ENCODE peak calls at places on chromosomes 6 and 20, in seven cellular contexts. Q is psoas muscle, P is spleen, L is heart right ventricle, B is heart left ventricle, M is tibial artery, J is SJSA1. Z is an unnamed sample.

GRCh38 chr20:10541668-10542411 is 106.7 kb downstream of the SLX4IP start:
- DNase-seq in P (no peak), M (no peak), J (no peak), B (no peak), L (no peak), Q (no peak), Z (no peak)

GRCh38 chr6:30443657-30444450 is 45.5 kb upstream of the HLA-E start:
- DNase-seq in Q (no peak), P (no peak), B (no peak), J (peak; percentile 59), M (no peak), L (no peak), Z (no peak)

GRCh38 chr6:163579880-163580295 is 165.4 kb downstream of the QKI start:
- DNase-seq in P (no peak), M (no peak), J (no peak), B (no peak), L (no peak), Q (no peak), Z (no peak)

GRCh38 chr6:53527249-53527765 is 17.6 kb downstream of the GCLC start:
- DNase-seq in J (no peak), Q (no peak), B (no peak), M (no peak), L (no peak), P (no peak), Z (no peak)

GRCh38 chr6:28212510-28213212 is 12.4 kb upstream of the ZSCAN9 start:
- DNase-seq in Q (no peak), L (no peak), M (no peak), J (peak; percentile 75), B (no peak), P (no peak), Z (peak; percentile 69)

GRCh38 chr20:57247292-57247975 is 19.0 kb downstream of the BMP7 start:
- DNase-seq in Q (no peak), J (no peak), P (no peak), M (no peak), B (no peak), L (no peak), Z (no peak)

GRCh38 chr20:35432430-35432735 is 5.6 kb downstream of the GDF5 start:
- DNase-seq in J (no peak), L (no peak), Q (no peak), M (no peak), P (no peak), B (no peak), Z (no peak)

GRCh38 chr6:155915651-155916050 is 460.0 kb upstream of the NOX3 start:
- DNase-seq in B (no peak), P (no peak), M (no peak), J (no peak), Q (no peak), L (no peak), Z (no peak)

GRCh38 chr6:170108890-170109587 is 181.8 kb downstream of the DLL1 start:
- DNase-seq in B (peak; percentile 4), Q (no peak), M (peak; percentile 35), J (peak; percentile 27), L (peak; percentile 1), P (peak; percentile 51), Z (no peak)

GRCh38 chr6:27650620-27651370 is 177.9 kb upstream of the ZNF184 start:
- DNase-seq in P (no peak), L (no peak), M (no peak), Q (no peak), J (no peak), B (no peak), Z (no peak)

GRCh38 chr20:58996226-58996611 is 10.8 kb downstream of the CTSZ start:
- DNase-seq in L (no peak), B (no peak), P (no peak), Q (peak; percentile 30), J (no peak), M (no peak), Z (no peak)

GRCh38 chr6:21171801-21172200 is 421.8 kb upstream of the SOX4 start:
- DNase-seq in L (no peak), Q (no peak), B (no peak), P (no peak), M (no peak), J (no peak), Z (no peak)

GRCh38 chr20:19726126-19726525 is 31.9 kb upstream of the RIN2 start:
- DNase-seq in Q (no peak), B (no peak), J (no peak), M (no peak), P (no peak), L (no peak), Z (no peak)

GRCh38 chr6:12051861-12052368 is 39.8 kb downstream of the HIVEP1 start:
- DNase-seq in P (no peak), L (no peak), M (no peak), B (no peak), J (no peak), Q (no peak), Z (no peak)

GRCh38 chr6:129251669-129252376 is 368.9 kb downstream of the LAMA2 start:
- DNase-seq in M (no peak), P (no peak), L (peak; percentile 48), J (peak; percentile 55), Q (peak; percentile 14), B (no peak), Z (no peak)

GRCh38 chr6:11500008-11500407 is 37.5 kb upstream of the TMEM170B start:
- DNase-seq in J (no peak), L (no peak), M (no peak), P (no peak), B (no peak), Q (no peak), Z (no peak)

GRCh38 chr6:23396934-23397333 is 729.1 kb upstream of the NRSN1 start:
- DNase-seq in B (no peak), Q (no peak), M (no peak), J (no peak), L (no peak), P (no peak), Z (no peak)

GRCh38 chr6:24827970-24828369 is 29.3 kb upstream of the ARMH2 start:
- DNase-seq in Q (no peak), L (no peak), B (no peak), M (no peak), J (no peak), P (no peak), Z (no peak)

GRCh38 chr6:156865019-156865629 is 87.9 kb downstream of the ARID1B start:
- DNase-seq in P (no peak), M (no peak), L (no peak), B (no peak), J (no peak), Q (no peak), Z (no peak)

GRCh38 chr6:144346719-144347446 is 61.7 kb downstream of the UTRN start:
- DNase-seq in J (peak; percentile 81), Q (no peak), L (peak; percentile 22), P (no peak), B (no peak), M (no peak), Z (no peak)

GRCh38 chr6:114049367-114049966 is 78.5 kb upstream of the HDAC2 start:
- DNase-seq in B (no peak), P (no peak), M (no peak), J (no peak), L (no peak), Q (no peak), Z (no peak)

GRCh38 chr20:10247440-10247839 is 28.8 kb downstream of the SNAP25 start:
- DNase-seq in J (no peak), P (no peak), B (no peak), M (no peak), Q (no peak), L (no peak), Z (no peak)

GRCh38 chr20:38617830-38618196 is 16.2 kb downstream of the ARHGAP40 start:
- DNase-seq in Q (no peak), M (no peak), P (no peak), L (no peak), B (no peak), J (no peak), Z (no peak)

DNA sequence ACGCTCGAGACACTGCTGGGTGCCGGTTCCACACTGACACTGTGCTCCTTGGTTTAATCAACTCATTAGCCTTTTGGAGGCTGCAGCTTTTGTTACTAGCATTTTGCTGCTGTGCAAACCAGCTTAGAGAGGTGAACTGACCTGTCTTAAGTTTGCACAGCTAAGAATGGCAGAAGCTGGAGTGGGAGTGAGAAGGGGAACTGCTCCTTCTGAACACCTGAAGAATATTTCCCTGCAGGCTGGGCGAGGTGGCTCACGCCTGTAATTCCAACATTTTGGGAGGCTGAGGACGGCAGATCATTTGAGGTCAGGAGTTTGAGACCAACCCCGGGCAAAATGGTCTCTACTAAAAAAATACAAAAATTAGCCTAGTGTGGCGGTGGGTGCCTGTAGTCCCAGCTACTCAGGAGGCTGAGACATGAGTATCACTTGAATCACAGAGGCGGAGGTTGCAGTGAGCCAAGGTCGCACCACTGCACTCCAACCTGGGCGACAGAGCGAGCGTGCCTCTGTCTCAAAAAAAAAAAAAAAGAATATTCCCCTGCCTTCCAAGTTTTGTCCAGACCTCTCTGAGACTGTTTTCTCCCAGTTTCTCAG is 5.0 kb downstream of the CEBPB start:
- DNase-seq in P (no peak), B (no peak), Q (no peak), M (no peak), J (no peak), L (no peak), Z (no peak)
- H3K4me1 ChIP-seq in P (peaks cover 13% of the 10 kb centered on the region), B (peaks cover 18% of the 10 kb centered on the region), Q (peaks cover under 1% of the 10 kb centered on the region), M (peaks cover 41% of the 10 kb centered on the region), J (peaks cover 19% of the 10 kb centered on the region), L (peaks cover 30% of the 10 kb centered on the region), Z (peaks cover 14% of the 10 kb centered on the region)

GRCh38 chr6:41639556-41640371 is 1.5 kb downstream of the MDFI start:
- DNase-seq in B (no peak), J (no peak), L (no peak), M (no peak), P (peak; percentile 35), Q (no peak), Z (no peak)
- H3K4me1 ChIP-seq in B (peaks cover 22% of the 10 kb centered on the region), J (peaks cover 6% of the 10 kb centered on the region), L (peaks cover 31% of the 10 kb centered on the region), M (peaks cover 38% of the 10 kb centered on the region), P (peaks cover 19% of the 10 kb centered on the region), Q (peaks cover 10% of the 10 kb centered on the region), Z (no peaks in the 10 kb centered on the region)

DNA sequence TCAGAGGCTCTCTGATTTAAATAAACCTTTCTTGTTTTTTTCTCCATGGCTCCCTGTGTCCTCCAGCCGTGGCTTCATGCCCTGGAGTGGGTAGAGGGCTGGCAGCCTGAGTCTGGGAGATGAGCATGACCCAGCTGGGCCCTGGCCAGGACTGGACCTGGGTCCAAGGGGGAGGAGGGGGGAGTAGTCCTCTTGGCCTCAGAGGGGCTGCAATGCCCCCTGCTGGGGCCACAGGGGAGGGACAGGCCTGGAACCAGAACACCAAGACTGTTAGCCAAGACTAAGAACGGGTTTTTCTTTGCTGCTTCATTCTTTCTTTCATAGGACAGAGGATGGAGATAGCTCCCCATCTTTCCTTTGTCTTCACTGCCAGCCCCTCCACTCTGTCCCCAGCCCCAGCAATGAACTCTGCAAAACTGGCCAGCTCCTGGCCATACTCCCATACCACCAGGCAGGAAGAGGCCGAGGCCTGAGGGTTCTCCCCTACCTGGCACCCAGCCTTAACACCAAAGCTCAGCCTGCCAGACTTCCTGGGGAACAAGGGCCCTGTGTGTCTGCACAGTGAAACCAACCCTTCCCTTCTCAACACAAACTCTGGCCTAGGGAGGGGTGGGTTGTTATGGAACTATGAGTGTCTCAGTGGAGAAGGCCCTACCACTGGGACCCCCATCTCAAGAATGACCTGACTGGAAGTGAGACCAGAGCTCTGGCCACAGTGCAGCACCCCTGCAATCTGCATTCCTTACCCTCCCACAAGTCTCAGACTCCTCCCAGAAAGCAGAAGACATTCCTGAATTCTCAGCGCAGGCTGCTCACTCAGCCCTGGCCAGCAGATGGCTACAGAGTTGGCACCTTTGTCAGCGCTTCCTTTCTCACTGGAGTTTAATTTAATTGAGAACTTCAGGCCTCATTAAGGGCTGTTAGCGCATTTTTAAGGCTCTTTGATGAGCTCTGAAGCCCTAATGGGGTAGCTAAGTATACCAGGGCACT is 11.0 kb downstream of the SLC29A1 start:
- DNase-seq in L (peak; percentile 90), Q (peak; percentile 96), J (peak; percentile 73), M (peak; percentile 94), B (peak; percentile 89), P (peak; percentile 64), Z (no peak)
- H3K4me1 ChIP-seq in L (peaks cover 75% of the 10 kb centered on the region), Q (peaks cover 51% of the 10 kb centered on the region), J (peaks cover 22% of the 10 kb centered on the region), M (peaks cover 65% of the 10 kb centered on the region), B (peaks cover 62% of the 10 kb centered on the region), P (peaks cover 9% of the 10 kb centered on the region), Z (no peaks in the 10 kb centered on the region)

GRCh38 chr20:44532248-44532980 is 10.5 kb upstream of the SERINC3 start:
- DNase-seq in P (no peak), Q (no peak), M (no peak), L (peak; percentile 35), J (no peak), B (no peak), Z (no peak)
- H3K4me1 ChIP-seq in P (peaks cover 5% of the 10 kb centered on the region), Q (peaks cover 2% of the 10 kb centered on the region), M (peaks cover 14% of the 10 kb centered on the region), L (peaks cover 21% of the 10 kb centered on the region), J (peaks cover 30% of the 10 kb centered on the region), B (peaks cover 19% of the 10 kb centered on the region), Z (peaks cover 4% of the 10 kb centered on the region)